ENCODE peak calls at places on chromosome 1, in seven cellular contexts. R, C, S, W, H, J and B are unnamed samples.

GRCh38 chr1:180386740-180387367 is 115.5 kb downstream of the ACBD6 start:
- DNase-seq in C (no peak), H (no peak), R (no peak), W (no peak), J (no peak), S (no peak), B (no peak)

GRCh38 chr1:175520186-175520585 is 223.2 kb downstream of the TNR start:
- DNase-seq in S (no peak), C (no peak), H (peak; percentile 51), W (no peak), R (no peak), J (no peak), B (no peak)

GRCh38 chr1:247172956-247173355 is 1.1 kb upstream of the ZNF124 start:
- DNase-seq in C (no peak), S (no peak), R (no peak), W (no peak), H (no peak), J (no peak), B (no peak)

GRCh38 chr1:27778022-27778421 is 5.0 kb downstream of the STX12 start:
- DNase-seq in C (no peak), S (no peak), W (no peak), R (no peak), H (no peak), J (no peak), B (no peak)

GRCh38 chr1:43331688-43332087 is 5.9 kb upstream of the MPL start:
- DNase-seq in J (no peak), S (no peak), C (no peak), W (no peak), H (no peak), R (no peak), B (no peak)

GRCh38 chr1:116396769-116397168 is 23.7 kb downstream of the ATP1A1 start:
- DNase-seq in C (no peak), J (no peak), H (no peak), S (no peak), R (no peak), W (no peak), B (no peak)

GRCh38 chr1:222243902-222244301 is 304.0 kb downstream of the HHIPL2 start:
- DNase-seq in C (peak; percentile 41), W (no peak), H (no peak), R (no peak), J (no peak), S (no peak), B (no peak)

GRCh38 chr1:21869620-21870121 is 57.6 kb downstream of the LDLRAD2 start:
- DNase-seq in W (peak; percentile 73), H (peak; percentile 77), R (peak; percentile 91), S (no peak), J (peak; percentile 97), C (peak; percentile 87), B (no peak)

GRCh38 chr1:157098519-157098918 is 1.1 kb downstream of the ETV3L start:
- DNase-seq in R (no peak), H (no peak), C (no peak), W (no peak), S (no peak), J (peak; percentile 40), B (no peak)

GRCh38 chr1:228691926-228692325 is 43.4 kb upstream of the RHOU start:
- DNase-seq in H (no peak), C (peak; percentile 59), W (no peak), S (no peak), R (peak; percentile 35), J (no peak), B (no peak)

GRCh38 chr1:221801773-221802516 is 60.1 kb upstream of the DUSP10 start:
- DNase-seq in H (no peak), J (no peak), R (peak; percentile 46), W (no peak), S (no peak), C (peak; percentile 88), B (no peak)

GRCh38 chr1:31183927-31184554 is 55.6 kb downstream of the NKAIN1 start:
- DNase-seq in H (peak; percentile 76), R (peak; percentile 21), W (peak; percentile 6), S (peak; percentile 3), J (no peak), C (peak; percentile 56), B (no peak)

GRCh38 chr1:230773396-230774033 is 26.3 kb downstream of the CAPN9 start:
- DNase-seq in R (no peak), C (no peak), J (no peak), S (no peak), H (no peak), W (no peak), B (no peak)

GRCh38 chr1:118989878-118990378 is 1.8 kb upstream of the TBX15 start:
- DNase-seq in J (no peak), W (no peak), H (no peak), C (no peak), S (no peak), R (peak; percentile 58), B (no peak)

GRCh38 chr1:172917972-172918371 is 132.8 kb downstream of the TNFSF18 start:
- DNase-seq in R (peak; percentile 98), S (no peak), J (no peak), H (no peak), C (peak; percentile 99), W (peak; percentile 97), B (no peak)

GRCh38 chr1:210298936-210299335 is 29.8 kb upstream of the HHAT start:
- DNase-seq in J (no peak), R (peak; percentile 53), C (no peak), H (no peak), W (no peak), S (no peak), B (no peak)

GRCh38 chr1:150410582-150411101 is 46.7 kb downstream of the RPRD2 start:
- DNase-seq in R (no peak), H (no peak), J (no peak), S (no peak), C (no peak), W (no peak), B (no peak)

GRCh38 chr1:39469150-39469549 is 22.3 kb upstream of the BMP8A start:
- DNase-seq in C (no peak), W (no peak), H (no peak), J (no peak), R (no peak), S (no peak), B (no peak)